ENCODE peak calls at places on chromosomes 5 and 9, in eight cellular contexts. One of them, this sample, is unnamed.

GRCh38 chr5:179796877-179797608 is 3.3 kb downstream of the LTC4S start:
- DNase-seq in uterus: peak; percentile 21
- DNase-seq in tibial artery: peak; percentile 68
- DNase-seq in body of pancreas: no peak
- DNase-seq in psoas muscle: no peak
- DNase-seq in effector memory CD4-positive, alpha-beta T cell: no peak
- DNase-seq in lung: no peak
- DNase-seq in left ventricle myocardium inferior: no peak
- DNase-seq in this sample: no peak

GRCh38 chr9:99353408-99353807 is 131.3 kb downstream of the SEC61B start:
- DNase-seq in uterus: peak; percentile 25
- DNase-seq in tibial artery: peak; percentile 85
- DNase-seq in body of pancreas: peak; percentile 64
- DNase-seq in psoas muscle: no peak
- DNase-seq in effector memory CD4-positive, alpha-beta T cell: no peak
- DNase-seq in lung: peak; percentile 40
- DNase-seq in left ventricle myocardium inferior: no peak
- DNase-seq in this sample: no peak

GRCh38 chr5:139394654-139395566 is at the start of gene PROB1:
- DNase-seq in uterus: no peak
- DNase-seq in tibial artery: no peak
- DNase-seq in body of pancreas: no peak
- DNase-seq in psoas muscle: peak; percentile 90
- DNase-seq in effector memory CD4-positive, alpha-beta T cell: no peak
- DNase-seq in lung: no peak
- DNase-seq in left ventricle myocardium inferior: peak; percentile 77
- DNase-seq in this sample: peak; percentile 78

GRCh38 chr9:131982102-131982501 is 97.6 kb downstream of the MED27 start:
- DNase-seq in uterus: no peak
- DNase-seq in tibial artery: no peak
- DNase-seq in body of pancreas: no peak
- DNase-seq in psoas muscle: no peak
- DNase-seq in effector memory CD4-positive, alpha-beta T cell: no peak
- DNase-seq in lung: no peak
- DNase-seq in left ventricle myocardium inferior: no peak
- DNase-seq in this sample: no peak

GRCh38 chr5:181190711-181191525 is 14.1 kb downstream of the TRIM7 start:
- DNase-seq in uterus: peak; percentile 40
- DNase-seq in tibial artery: no peak
- DNase-seq in body of pancreas: peak; percentile 43
- DNase-seq in psoas muscle: peak; percentile 79
- DNase-seq in effector memory CD4-positive, alpha-beta T cell: peak; percentile 34
- DNase-seq in lung: no peak
- DNase-seq in left ventricle myocardium inferior: peak; percentile 57
- DNase-seq in this sample: peak; percentile 63

GRCh38 chr5:149264432-149265069 is 7.1 kb upstream of the AFAP1L1 start:
- DNase-seq in uterus: no peak
- DNase-seq in tibial artery: no peak
- DNase-seq in body of pancreas: peak; percentile 64
- DNase-seq in psoas muscle: no peak
- DNase-seq in effector memory CD4-positive, alpha-beta T cell: peak; percentile 50
- DNase-seq in lung: peak; percentile 40
- DNase-seq in left ventricle myocardium inferior: no peak
- DNase-seq in this sample: no peak

GRCh38 chr9:122657527-122657926 is at the start of gene OR1B1:
- DNase-seq in uterus: no peak
- DNase-seq in tibial artery: no peak
- DNase-seq in body of pancreas: no peak
- DNase-seq in psoas muscle: no peak
- DNase-seq in effector memory CD4-positive, alpha-beta T cell: no peak
- DNase-seq in lung: no peak
- DNase-seq in left ventricle myocardium inferior: no peak
- DNase-seq in this sample: no peak

GRCh38 chr9:90642570-90643539 is at the start of gene DIRAS2:
- DNase-seq in uterus: no peak
- DNase-seq in tibial artery: peak; percentile 65
- DNase-seq in body of pancreas: peak; percentile 87
- DNase-seq in psoas muscle: peak; percentile 55
- DNase-seq in effector memory CD4-positive, alpha-beta T cell: no peak
- DNase-seq in lung: peak; percentile 50
- DNase-seq in left ventricle myocardium inferior: peak; percentile 22
- DNase-seq in this sample: peak; percentile 37

GRCh38 chr5:73709536-73710129 is 83.6 kb downstream of the ARHGEF28 start:
- DNase-seq in uterus: no peak
- DNase-seq in tibial artery: no peak
- DNase-seq in body of pancreas: no peak
- DNase-seq in psoas muscle: no peak
- DNase-seq in effector memory CD4-positive, alpha-beta T cell: no peak
- DNase-seq in lung: no peak
- DNase-seq in left ventricle myocardium inferior: no peak
- DNase-seq in this sample: no peak

GRCh38 chr5:60395712-60396329 is 304.1 kb downstream of the DEPDC1B start:
- DNase-seq in uterus: no peak
- DNase-seq in tibial artery: no peak
- DNase-seq in body of pancreas: no peak
- DNase-seq in psoas muscle: no peak
- DNase-seq in effector memory CD4-positive, alpha-beta T cell: no peak
- DNase-seq in lung: no peak
- DNase-seq in left ventricle myocardium inferior: no peak
- DNase-seq in this sample: no peak

GRCh38 chr5:151155149-151155776 is 2.3 kb downstream of the ANXA6 start:
- DNase-seq in uterus: no peak
- DNase-seq in tibial artery: no peak
- DNase-seq in body of pancreas: no peak
- DNase-seq in psoas muscle: no peak
- DNase-seq in effector memory CD4-positive, alpha-beta T cell: peak; percentile 53
- DNase-seq in lung: no peak
- DNase-seq in left ventricle myocardium inferior: no peak
- DNase-seq in this sample: no peak

GRCh38 chr9:99189186-99189585 is 32.6 kb downstream of the ALG2 start:
- DNase-seq in uterus: no peak
- DNase-seq in tibial artery: no peak
- DNase-seq in body of pancreas: no peak
- DNase-seq in psoas muscle: no peak
- DNase-seq in effector memory CD4-positive, alpha-beta T cell: no peak
- DNase-seq in lung: no peak
- DNase-seq in left ventricle myocardium inferior: no peak
- DNase-seq in this sample: no peak

GRCh38 chr5:134115806-134116175 is 1.3 kb downstream of the TCF7 start:
- DNase-seq in uterus: no peak
- DNase-seq in tibial artery: no peak
- DNase-seq in body of pancreas: no peak
- DNase-seq in psoas muscle: no peak
- DNase-seq in effector memory CD4-positive, alpha-beta T cell: no peak
- DNase-seq in lung: no peak
- DNase-seq in left ventricle myocardium inferior: no peak
- DNase-seq in this sample: no peak
- H3K4me3 ChIP-seq in uterus: no peak overlapping the region
- H3K4me3 ChIP-seq in tibial artery: no peak overlapping the region
- H3K4me3 ChIP-seq in body of pancreas: no peak overlapping the region
- H3K4me3 ChIP-seq in psoas muscle: no peak overlapping the region
- H3K4me3 ChIP-seq in effector memory CD4-positive, alpha-beta T cell: peak overlapping the region; percentile 80
- H3K4me3 ChIP-seq in lung: no peak overlapping the region
- H3K4me3 ChIP-seq in left ventricle myocardium inferior: peak overlapping the region; percentile 74
- H3K4me3 ChIP-seq in this sample: no peak overlapping the region

GRCh38 chr5:16143361-16144049 is 36.1 kb downstream of the MARCHF11 start:
- DNase-seq in uterus: no peak
- DNase-seq in tibial artery: no peak
- DNase-seq in body of pancreas: no peak
- DNase-seq in psoas muscle: no peak
- DNase-seq in effector memory CD4-positive, alpha-beta T cell: no peak
- DNase-seq in lung: no peak
- DNase-seq in left ventricle myocardium inferior: no peak
- DNase-seq in this sample: no peak

GRCh38 chr5:16149621-16150020 is 30.0 kb downstream of the MARCHF11 start:
- DNase-seq in uterus: no peak
- DNase-seq in tibial artery: no peak
- DNase-seq in body of pancreas: no peak
- DNase-seq in psoas muscle: no peak
- DNase-seq in effector memory CD4-positive, alpha-beta T cell: no peak
- DNase-seq in lung: no peak
- DNase-seq in left ventricle myocardium inferior: no peak
- DNase-seq in this sample: no peak

GRCh38 chr5:16144416-16144815 is 35.2 kb downstream of the MARCHF11 start:
- DNase-seq in uterus: no peak
- DNase-seq in tibial artery: no peak
- DNase-seq in body of pancreas: no peak
- DNase-seq in psoas muscle: no peak
- DNase-seq in effector memory CD4-positive, alpha-beta T cell: no peak
- DNase-seq in lung: no peak
- DNase-seq in left ventricle myocardium inferior: no peak
- DNase-seq in this sample: no peak

GRCh38 chr5:16152601-16153568 is 26.7 kb downstream of the MARCHF11 start:
- DNase-seq in uterus: no peak
- DNase-seq in tibial artery: no peak
- DNase-seq in body of pancreas: no peak
- DNase-seq in psoas muscle: no peak
- DNase-seq in effector memory CD4-positive, alpha-beta T cell: no peak
- DNase-seq in lung: no peak
- DNase-seq in left ventricle myocardium inferior: no peak
- DNase-seq in this sample: no peak

GRCh38 chr5:16147179-16147900 is 32.3 kb downstream of the MARCHF11 start:
- DNase-seq in uterus: no peak
- DNase-seq in tibial artery: no peak
- DNase-seq in body of pancreas: no peak
- DNase-seq in psoas muscle: no peak
- DNase-seq in effector memory CD4-positive, alpha-beta T cell: no peak
- DNase-seq in lung: no peak
- DNase-seq in left ventricle myocardium inferior: no peak
- DNase-seq in this sample: no peak
- H3K4me1 ChIP-seq in uterus: no peaks in the 10 kb centered on the region
- H3K4me1 ChIP-seq in tibial artery: no peaks in the 10 kb centered on the region
- H3K4me1 ChIP-seq in body of pancreas: no peaks in the 10 kb centered on the region
- H3K4me1 ChIP-seq in psoas muscle: no peaks in the 10 kb centered on the region
- H3K4me1 ChIP-seq in effector memory CD4-positive, alpha-beta T cell: no peaks in the 10 kb centered on the region
- H3K4me1 ChIP-seq in lung: peaks cover 8% of the 10 kb centered on the region
- H3K4me1 ChIP-seq in left ventricle myocardium inferior: peaks cover 50% of the 10 kb centered on the region
- H3K4me1 ChIP-seq in this sample: peaks cover 5% of the 10 kb centered on the region

DNA sequence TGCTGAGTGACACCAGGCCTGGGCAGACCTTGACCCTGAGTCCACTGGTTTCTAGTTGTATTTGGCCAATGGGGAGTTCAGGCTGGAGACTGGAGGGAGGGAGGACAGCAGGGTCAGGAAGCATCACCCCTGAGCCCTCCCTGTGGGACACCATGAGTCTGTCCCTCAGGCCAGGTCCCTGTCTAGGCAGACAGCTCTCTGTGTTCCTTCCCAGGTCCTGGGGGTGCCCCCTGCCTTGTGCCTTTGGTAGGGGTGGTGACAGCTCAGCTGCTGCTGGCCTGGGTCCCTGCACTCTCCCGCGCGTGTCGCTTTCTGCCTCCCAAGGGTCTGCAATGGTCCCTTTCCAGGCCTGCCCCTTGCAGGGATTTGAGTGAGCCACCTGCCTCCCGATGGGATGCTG is 125.5 kb downstream of the OLFM1 start:
- DNase-seq in uterus: no peak
- DNase-seq in tibial artery: no peak
- DNase-seq in body of pancreas: no peak
- DNase-seq in psoas muscle: peak; percentile 32
- DNase-seq in effector memory CD4-positive, alpha-beta T cell: no peak
- DNase-seq in lung: no peak
- DNase-seq in left ventricle myocardium inferior: no peak
- DNase-seq in this sample: no peak
- H3K27me3 ChIP-seq in uterus: no peaks in the 10 kb centered on the region
- H3K27me3 ChIP-seq in tibial artery: no peaks in the 10 kb centered on the region
- H3K27me3 ChIP-seq in body of pancreas: no peaks in the 10 kb centered on the region
- H3K27me3 ChIP-seq in psoas muscle: peaks cover 51% of the 10 kb centered on the region
- H3K27me3 ChIP-seq in effector memory CD4-positive, alpha-beta T cell: peaks cover 2% of the 10 kb centered on the region
- H3K27me3 ChIP-seq in lung: no peaks in the 10 kb centered on the region
- H3K27me3 ChIP-seq in left ventricle myocardium inferior: peaks cover 83% of the 10 kb centered on the region
- H3K27me3 ChIP-seq in this sample: no peaks in the 10 kb centered on the region

GRCh38 chr5:141388661-141389060 is 1.2 kb downstream of the PCDHGB4 start:
- DNase-seq in uterus: no peak
- DNase-seq in tibial artery: no peak
- DNase-seq in body of pancreas: no peak
- DNase-seq in psoas muscle: no peak
- DNase-seq in effector memory CD4-positive, alpha-beta T cell: no peak
- DNase-seq in lung: no peak
- DNase-seq in left ventricle myocardium inferior: no peak
- DNase-seq in this sample: no peak

GRCh38 chr5:141389153-141390042 is 1.9 kb downstream of the PCDHGB4 start:
- DNase-seq in uterus: no peak
- DNase-seq in tibial artery: no peak
- DNase-seq in body of pancreas: no peak
- DNase-seq in psoas muscle: no peak
- DNase-seq in effector memory CD4-positive, alpha-beta T cell: no peak
- DNase-seq in lung: no peak
- DNase-seq in left ventricle myocardium inferior: no peak
- DNase-seq in this sample: no peak

GRCh38 chr5:141398608-141399007 is 861 bp downstream of the PCDHGB5 start:
- DNase-seq in uterus: no peak
- DNase-seq in tibial artery: no peak
- DNase-seq in body of pancreas: no peak
- DNase-seq in psoas muscle: peak; percentile 52
- DNase-seq in effector memory CD4-positive, alpha-beta T cell: no peak
- DNase-seq in lung: no peak
- DNase-seq in left ventricle myocardium inferior: no peak
- DNase-seq in this sample: no peak

GRCh38 chr5:141393267-141393666 is 834 bp downstream of the PCDHGA8 start:
- DNase-seq in uterus: no peak
- DNase-seq in tibial artery: no peak
- DNase-seq in body of pancreas: no peak
- DNase-seq in psoas muscle: no peak
- DNase-seq in effector memory CD4-positive, alpha-beta T cell: no peak
- DNase-seq in lung: no peak
- DNase-seq in left ventricle myocardium inferior: no peak
- DNase-seq in this sample: no peak

GRCh38 chr5:141392429-141393198 is at the start of gene PCDHGA8:
- DNase-seq in uterus: no peak
- DNase-seq in tibial artery: no peak
- DNase-seq in body of pancreas: no peak
- DNase-seq in psoas muscle: no peak
- DNase-seq in effector memory CD4-positive, alpha-beta T cell: no peak
- DNase-seq in lung: no peak
- DNase-seq in left ventricle myocardium inferior: no peak
- DNase-seq in this sample: no peak
- H3K4me3 ChIP-seq in uterus: no peak within 1 kb of the TSS
- H3K4me3 ChIP-seq in tibial artery: no peak within 1 kb of the TSS
- H3K4me3 ChIP-seq in body of pancreas: no peak within 1 kb of the TSS
- H3K4me3 ChIP-seq in psoas muscle: no peak within 1 kb of the TSS
- H3K4me3 ChIP-seq in effector memory CD4-positive, alpha-beta T cell: no peak within 1 kb of the TSS
- H3K4me3 ChIP-seq in lung: no peak within 1 kb of the TSS
- H3K4me3 ChIP-seq in left ventricle myocardium inferior: no peak within 1 kb of the TSS
- H3K4me3 ChIP-seq in this sample: no peak within 1 kb of the TSS

DNA sequence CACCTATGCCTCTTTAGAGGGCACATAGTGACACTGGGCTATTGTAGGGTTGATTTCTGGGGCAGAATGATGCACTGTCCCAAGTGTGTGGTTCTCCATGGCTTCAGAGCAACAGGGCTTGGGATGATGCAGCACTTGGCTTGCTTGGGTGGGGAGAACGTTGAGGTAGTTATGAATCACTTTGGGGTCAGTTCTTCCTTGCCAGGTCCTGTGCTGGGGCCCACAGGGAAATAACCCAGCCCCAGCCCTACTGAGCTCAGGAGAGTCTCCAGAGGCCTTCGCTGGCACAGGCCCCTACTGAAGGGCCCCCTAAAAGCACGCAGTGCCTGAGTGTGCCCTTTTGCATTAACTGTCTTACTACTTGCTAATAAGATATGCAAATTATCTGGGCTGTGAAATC is 24.2 kb downstream of the JADE2 start:
- DNase-seq in uterus: no peak
- DNase-seq in tibial artery: no peak
- DNase-seq in body of pancreas: no peak
- DNase-seq in psoas muscle: no peak
- DNase-seq in effector memory CD4-positive, alpha-beta T cell: no peak
- DNase-seq in lung: no peak
- DNase-seq in left ventricle myocardium inferior: no peak
- DNase-seq in this sample: no peak
- H3K4me1 ChIP-seq in uterus: peaks cover 24% of the 10 kb centered on the region
- H3K4me1 ChIP-seq in tibial artery: peaks cover 80% of the 10 kb centered on the region
- H3K4me1 ChIP-seq in body of pancreas: peaks cover 47% of the 10 kb centered on the region
- H3K4me1 ChIP-seq in psoas muscle: peaks cover 47% of the 10 kb centered on the region
- H3K4me1 ChIP-seq in effector memory CD4-positive, alpha-beta T cell: peaks cover 20% of the 10 kb centered on the region
- H3K4me1 ChIP-seq in lung: peaks cover 13% of the 10 kb centered on the region
- H3K4me1 ChIP-seq in left ventricle myocardium inferior: peaks cover 100% of the 10 kb centered on the region
- H3K4me1 ChIP-seq in this sample: peaks cover 77% of the 10 kb centered on the region

This sample was measured in heart right ventricle.